ENCODE peak calls at places on chromosomes 4 and X, in four cellular contexts. One of them, this sample, is unnamed. For H3K4me1, the result is how much of the 10 kb centered on the place peaks cover.

GRCh38 chr4:24734511-24734910 is 60.9 kb upstream of the SOD3 start:
- DNase-seq in sigmoid colon: no peak
- DNase-seq in lower lobe of right lung: no peak
- DNase-seq in GM23248: peak
- DNase-seq in this sample: no peak

GRCh38 chr4:39614487-39615162 is 24.0 kb downstream of the SMIM14 start:
- DNase-seq in sigmoid colon: no peak
- DNase-seq in lower lobe of right lung: no peak
- DNase-seq in GM23248: peak
- DNase-seq in this sample: no peak

GRCh38 chrX:23369037-23369436 is 34.4 kb downstream of the PTCHD1 start:
- DNase-seq in sigmoid colon: no peak
- DNase-seq in lower lobe of right lung: no peak
- DNase-seq in GM23248: no peak
- DNase-seq in this sample: no peak

GRCh38 chr4:74926007-74926406 is 6.9 kb upstream of the PARM1 start:
- DNase-seq in sigmoid colon: no peak
- DNase-seq in lower lobe of right lung: no peak
- DNase-seq in GM23248: no peak
- DNase-seq in this sample: no peak

GRCh38 chrX:49884290-49884862 is 5.1 kb downstream of the USP27X start:
- DNase-seq in sigmoid colon: no peak
- DNase-seq in lower lobe of right lung: peak
- DNase-seq in GM23248: peak
- DNase-seq in this sample: peak

GRCh38 chr4:101055392-101055791 is 291.9 kb downstream of the PPP3CA start:
- DNase-seq in sigmoid colon: no peak
- DNase-seq in lower lobe of right lung: no peak
- DNase-seq in GM23248: no peak
- DNase-seq in this sample: no peak

GRCh38 chrX:51742586-51742985 is 656 bp upstream of the GSPT2 start:
- DNase-seq in sigmoid colon: no peak
- DNase-seq in lower lobe of right lung: no peak
- DNase-seq in GM23248: no peak
- DNase-seq in this sample: no peak

GRCh38 chr4:76620723-76621463 is 185.9 kb downstream of the SHROOM3 start:
- DNase-seq in sigmoid colon: no peak
- DNase-seq in lower lobe of right lung: no peak
- DNase-seq in GM23248: no peak
- DNase-seq in this sample: no peak

GRCh38 chr4:169229571-169230028 is 41.2 kb downstream of the SH3RF1 start:
- DNase-seq in sigmoid colon: no peak
- DNase-seq in lower lobe of right lung: no peak
- DNase-seq in GM23248: peak
- DNase-seq in this sample: no peak

DNA sequence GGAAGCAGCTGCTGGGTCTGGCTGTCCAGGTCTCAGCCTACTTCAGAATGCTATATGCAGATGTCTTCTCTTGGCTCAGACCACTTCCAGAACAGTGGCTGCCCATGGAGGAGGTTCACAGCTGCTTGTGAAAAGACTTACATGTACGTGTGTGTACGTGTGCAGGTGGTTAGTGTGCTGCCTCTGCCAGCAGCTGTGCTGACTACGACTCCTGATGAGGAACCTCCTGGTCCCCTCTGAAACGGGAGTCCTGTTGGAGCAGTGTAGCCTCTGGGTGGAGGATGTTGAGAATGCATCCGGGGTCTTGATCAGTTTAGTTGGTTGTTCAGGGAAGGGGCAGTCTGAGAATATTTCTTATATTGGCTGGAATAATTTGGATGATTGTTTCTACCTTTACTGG is 155.9 kb upstream of the WDR1 start:
- DNase-seq in sigmoid colon: no peak
- DNase-seq in lower lobe of right lung: no peak
- DNase-seq in GM23248: no peak
- DNase-seq in this sample: no peak
- H3K27ac ChIP-seq in sigmoid colon: no peak
- H3K27ac ChIP-seq in lower lobe of right lung: no peak
- H3K27ac ChIP-seq in GM23248: no peak
- H3K27ac ChIP-seq in this sample: no peak

GRCh38 chr4:10088135-10089010 is 28.2 kb downstream of the WDR1 start:
- DNase-seq in sigmoid colon: no peak
- DNase-seq in lower lobe of right lung: peak
- DNase-seq in GM23248: no peak
- DNase-seq in this sample: no peak

GRCh38 chr4:10089346-10089745 is 27.3 kb downstream of the WDR1 start:
- DNase-seq in sigmoid colon: no peak
- DNase-seq in lower lobe of right lung: peak
- DNase-seq in GM23248: peak
- DNase-seq in this sample: no peak

GRCh38 chr4:10091531-10092181 is 24.9 kb downstream of the WDR1 start:
- DNase-seq in sigmoid colon: no peak
- DNase-seq in lower lobe of right lung: peak
- DNase-seq in GM23248: no peak
- DNase-seq in this sample: no peak

GRCh38 chr4:10092481-10093272 is 23.9 kb downstream of the WDR1 start:
- DNase-seq in sigmoid colon: no peak
- DNase-seq in lower lobe of right lung: peak
- DNase-seq in GM23248: peak
- DNase-seq in this sample: no peak

DNA sequence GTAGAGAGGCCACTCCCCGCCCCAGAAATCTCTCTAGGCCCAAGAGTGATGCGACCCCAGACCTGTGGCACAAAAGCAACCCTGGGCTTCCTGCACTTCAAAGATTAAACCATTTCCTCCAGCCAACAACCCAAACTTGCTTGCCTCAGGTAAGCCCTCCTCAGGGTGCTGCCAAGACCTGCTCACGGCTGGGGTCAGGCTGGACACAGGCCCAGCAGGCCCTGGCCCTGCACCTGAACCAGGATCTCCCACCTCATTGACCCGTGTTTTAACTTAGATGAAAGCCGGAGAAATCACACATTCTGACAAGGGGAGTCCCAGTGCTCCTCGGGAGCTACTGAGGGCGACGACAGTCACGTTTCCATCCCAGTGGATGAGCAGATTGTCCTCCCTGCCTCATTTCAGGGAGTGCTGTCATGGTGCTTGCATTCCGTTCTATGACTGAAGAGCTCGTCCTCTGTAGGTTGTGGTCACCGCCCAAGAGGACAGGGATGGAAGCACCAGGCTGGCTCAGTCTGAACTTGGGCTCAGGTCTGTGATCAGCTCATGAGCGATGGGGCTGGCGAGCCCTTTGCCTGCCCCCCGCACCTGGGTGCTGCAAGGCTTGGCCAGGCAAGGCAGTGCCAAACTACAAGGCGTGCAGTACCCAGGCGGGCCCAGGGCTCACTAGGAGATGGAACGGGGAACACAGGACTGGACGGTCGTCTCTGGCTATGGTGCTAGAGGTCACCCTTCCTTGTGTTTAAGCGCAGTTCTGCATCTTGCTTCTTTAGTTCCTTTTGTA is 25.9 kb downstream of the WDR1 start:
- DNase-seq in sigmoid colon: no peak
- DNase-seq in lower lobe of right lung: peak
- DNase-seq in GM23248: no peak
- DNase-seq in this sample: no peak
- H3K4me1 ChIP-seq in sigmoid colon: half or more
- H3K4me1 ChIP-seq in lower lobe of right lung: under half
- H3K4me1 ChIP-seq in GM23248: under half
- H3K4me1 ChIP-seq in this sample: half or more

GRCh38 chr4:143587703-143588102 is 74.2 kb downstream of the SMARCA5 start:
- DNase-seq in sigmoid colon: no peak
- DNase-seq in lower lobe of right lung: no peak
- DNase-seq in GM23248: peak
- DNase-seq in this sample: no peak
- H3K27ac ChIP-seq in sigmoid colon: no peak
- H3K27ac ChIP-seq in lower lobe of right lung: no peak
- H3K27ac ChIP-seq in GM23248: no peak
- H3K27ac ChIP-seq in this sample: no peak

DNA sequence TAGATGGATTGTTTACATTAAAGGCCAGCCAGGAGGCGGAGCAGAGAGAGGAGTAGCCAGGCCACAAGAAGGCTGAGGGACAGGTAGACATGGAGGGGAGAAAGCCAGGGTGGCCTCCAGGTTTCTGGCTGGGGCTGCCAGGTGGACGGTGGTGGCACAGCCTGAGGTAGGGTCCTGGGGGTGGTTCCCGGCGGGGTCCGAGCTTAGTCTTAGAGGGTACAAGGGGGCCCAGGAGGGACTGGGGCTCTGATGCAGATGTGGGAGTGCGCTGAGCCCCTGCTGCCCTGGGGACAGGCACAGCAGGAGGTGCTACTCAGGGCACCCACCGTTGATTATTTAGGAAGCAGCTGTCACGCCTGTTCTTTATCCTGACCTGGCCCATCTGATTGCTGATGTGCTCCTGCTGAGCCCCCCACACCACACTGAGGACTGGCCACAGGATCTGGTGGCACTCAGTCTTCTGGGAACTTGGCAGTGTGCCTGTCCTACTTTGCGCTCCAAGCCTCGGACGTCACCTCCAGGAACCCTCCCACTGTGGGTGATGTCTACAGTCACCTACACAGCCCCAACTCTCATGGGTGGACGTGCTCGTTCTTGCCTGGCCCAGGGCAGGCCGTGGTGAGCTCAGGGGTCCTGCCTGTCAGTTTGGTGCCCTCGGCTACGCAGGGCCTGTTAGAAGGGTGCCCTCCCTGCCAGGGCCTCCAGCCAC is 11.9 kb downstream of the WFS1 start:
- DNase-seq in sigmoid colon: peak
- DNase-seq in lower lobe of right lung: no peak
- DNase-seq in GM23248: no peak
- DNase-seq in this sample: no peak
- H3K4me1 ChIP-seq in sigmoid colon: under half
- H3K4me1 ChIP-seq in lower lobe of right lung: half or more
- H3K4me1 ChIP-seq in GM23248: under half
- H3K4me1 ChIP-seq in this sample: under half

GRCh38 chr4:8534601-8535000 is 45.6 kb upstream of the GPR78 start:
- DNase-seq in sigmoid colon: no peak
- DNase-seq in lower lobe of right lung: no peak
- DNase-seq in GM23248: no peak
- DNase-seq in this sample: no peak
- H3K27ac ChIP-seq in sigmoid colon: peak
- H3K27ac ChIP-seq in lower lobe of right lung: peak
- H3K27ac ChIP-seq in GM23248: no peak
- H3K27ac ChIP-seq in this sample: no peak

GRCh38 chr4:8136529-8136928 is 22.1 kb downstream of the ABLIM2 start:
- DNase-seq in sigmoid colon: no peak
- DNase-seq in lower lobe of right lung: no peak
- DNase-seq in GM23248: no peak
- DNase-seq in this sample: no peak
- H3K4me1 ChIP-seq in sigmoid colon: under half
- H3K4me1 ChIP-seq in lower lobe of right lung: under half
- H3K4me1 ChIP-seq in GM23248: under half
- H3K4me1 ChIP-seq in this sample: under half

DNA sequence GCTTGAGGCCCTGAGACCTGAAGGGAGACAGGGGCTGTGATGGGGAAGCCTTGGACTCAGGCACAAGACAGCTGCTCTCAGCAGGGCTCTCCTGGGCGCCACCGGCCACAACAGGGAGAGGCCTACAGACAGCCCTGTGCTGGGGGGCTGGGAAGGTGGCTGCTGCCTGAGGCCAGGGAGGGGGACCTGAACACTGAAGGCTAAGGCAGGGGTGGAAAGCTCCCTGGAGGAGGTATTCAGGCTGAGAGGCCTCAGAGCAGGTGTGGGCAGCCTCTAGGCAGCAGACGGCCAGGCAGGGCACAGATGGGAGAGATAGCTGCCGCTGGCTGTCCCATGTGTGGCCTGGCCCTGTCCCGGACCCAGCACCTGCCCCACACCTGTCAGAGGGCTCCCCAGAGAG is 33.0 kb downstream of the TACC3 start:
- DNase-seq in sigmoid colon: no peak
- DNase-seq in lower lobe of right lung: no peak
- DNase-seq in GM23248: no peak
- DNase-seq in this sample: no peak
- H3K27ac ChIP-seq in sigmoid colon: no peak
- H3K27ac ChIP-seq in lower lobe of right lung: no peak
- H3K27ac ChIP-seq in GM23248: no peak
- H3K27ac ChIP-seq in this sample: no peak